ENCODE peak calls at places on chromosomes 1 and 21, in four cellular contexts. One of them, this sample, is unnamed.

GRCh38 chr1:214303538-214303937 is 22.6 kb downstream of the SMYD2 start:
- DNase-seq in fibroblast of pulmonary artery: peak
- DNase-seq in natural killer cell: no peak
- DNase-seq in cardiac muscle cell: no peak
- DNase-seq in this sample: no peak

GRCh38 chr1:113390871-113391642 is 742 bp downstream of the MAGI3 start:
- DNase-seq in fibroblast of pulmonary artery: peak
- DNase-seq in natural killer cell: peak
- DNase-seq in cardiac muscle cell: peak
- DNase-seq in this sample: peak

GRCh38 chr1:9095818-9096217 is 26.4 kb upstream of the SLC2A5 start:
- DNase-seq in fibroblast of pulmonary artery: no peak
- DNase-seq in natural killer cell: no peak
- DNase-seq in cardiac muscle cell: no peak
- DNase-seq in this sample: no peak

GRCh38 chr1:165481820-165482532 is 37.0 kb upstream of the RXRG start:
- DNase-seq in fibroblast of pulmonary artery: peak
- DNase-seq in natural killer cell: no peak
- DNase-seq in cardiac muscle cell: no peak
- DNase-seq in this sample: no peak

GRCh38 chr21:44425895-44426662 is 29.2 kb upstream of the LRRC3 start:
- DNase-seq in fibroblast of pulmonary artery: no peak
- DNase-seq in natural killer cell: no peak
- DNase-seq in cardiac muscle cell: no peak
- DNase-seq in this sample: no peak

GRCh38 chr1:150268342-150268705 is 492 bp downstream of the APH1A start:
- DNase-seq in fibroblast of pulmonary artery: peak
- DNase-seq in natural killer cell: peak
- DNase-seq in cardiac muscle cell: peak
- DNase-seq in this sample: no peak

GRCh38 chr1:92877792-92878191 is 46.0 kb downstream of the RPL5 start:
- DNase-seq in fibroblast of pulmonary artery: no peak
- DNase-seq in natural killer cell: no peak
- DNase-seq in cardiac muscle cell: no peak
- DNase-seq in this sample: no peak

GRCh38 chr21:44881586-44881939 is 8.1 kb upstream of the PTTG1IP start:
- DNase-seq in fibroblast of pulmonary artery: no peak
- DNase-seq in natural killer cell: no peak
- DNase-seq in cardiac muscle cell: no peak
- DNase-seq in this sample: no peak

GRCh38 chr1:97739596-97740103 is 181.2 kb downstream of the DPYD start:
- DNase-seq in fibroblast of pulmonary artery: no peak
- DNase-seq in natural killer cell: no peak
- DNase-seq in cardiac muscle cell: no peak
- DNase-seq in this sample: no peak

GRCh38 chr21:33032434-33033047 is 6.8 kb downstream of the OLIG2 start:
- DNase-seq in fibroblast of pulmonary artery: no peak
- DNase-seq in natural killer cell: no peak
- DNase-seq in cardiac muscle cell: no peak
- DNase-seq in this sample: no peak

GRCh38 chr1:204314209-204314892 is 45.4 kb downstream of the PLEKHA6 start:
- DNase-seq in fibroblast of pulmonary artery: no peak
- DNase-seq in natural killer cell: no peak
- DNase-seq in cardiac muscle cell: no peak
- DNase-seq in this sample: no peak

GRCh38 chr1:34840426-34840825 is 19.1 kb downstream of the SMIM12 start:
- DNase-seq in fibroblast of pulmonary artery: no peak
- DNase-seq in natural killer cell: no peak
- DNase-seq in cardiac muscle cell: no peak
- DNase-seq in this sample: no peak

GRCh38 chr1:14602131-14602530 is 3.6 kb downstream of the KAZN start:
- DNase-seq in fibroblast of pulmonary artery: peak
- DNase-seq in natural killer cell: no peak
- DNase-seq in cardiac muscle cell: peak
- DNase-seq in this sample: no peak

GRCh38 chr1:185156321-185156853 is 366 bp downstream of the TRMT1L start:
- DNase-seq in fibroblast of pulmonary artery: peak
- DNase-seq in natural killer cell: no peak
- DNase-seq in cardiac muscle cell: no peak
- DNase-seq in this sample: no peak

GRCh38 chr21:34126269-34126668 is 52.9 kb downstream of the MRPS6 start:
- DNase-seq in fibroblast of pulmonary artery: no peak
- DNase-seq in natural killer cell: no peak
- DNase-seq in cardiac muscle cell: peak
- DNase-seq in this sample: no peak

GRCh38 chr1:25425098-25426085 is 4.8 kb upstream of the RHCE start:
- DNase-seq in fibroblast of pulmonary artery: no peak
- DNase-seq in natural killer cell: no peak
- DNase-seq in cardiac muscle cell: no peak
- DNase-seq in this sample: no peak

GRCh38 chr1:203870256-203870655 is 8.9 kb downstream of the SNRPE start:
- DNase-seq in fibroblast of pulmonary artery: peak
- DNase-seq in natural killer cell: no peak
- DNase-seq in cardiac muscle cell: no peak
- DNase-seq in this sample: no peak

GRCh38 chr1:28896609-28896986 is 17.8 kb upstream of the EPB41 start:
- DNase-seq in fibroblast of pulmonary artery: no peak
- DNase-seq in natural killer cell: no peak
- DNase-seq in cardiac muscle cell: no peak
- DNase-seq in this sample: no peak

GRCh38 chr1:59075021-59075420 is 221.9 kb upstream of the FGGY start:
- DNase-seq in fibroblast of pulmonary artery: no peak
- DNase-seq in natural killer cell: no peak
- DNase-seq in cardiac muscle cell: no peak
- DNase-seq in this sample: no peak

GRCh38 chr1:162003825-162004205 is 19.9 kb downstream of the OLFML2B start:
- DNase-seq in fibroblast of pulmonary artery: peak
- DNase-seq in natural killer cell: no peak
- DNase-seq in cardiac muscle cell: no peak
- DNase-seq in this sample: no peak

GRCh38 chr1:246532519-246532918 is 25.4 kb upstream of the SMYD3 start:
- DNase-seq in fibroblast of pulmonary artery: no peak
- DNase-seq in natural killer cell: no peak
- DNase-seq in cardiac muscle cell: no peak
- DNase-seq in this sample: no peak

GRCh38 chr1:24586970-24587820 is 31.3 kb downstream of the NCMAP start:
- DNase-seq in fibroblast of pulmonary artery: peak
- DNase-seq in natural killer cell: no peak
- DNase-seq in cardiac muscle cell: peak
- DNase-seq in this sample: no peak

GRCh38 chr1:219555031-219555667 is 57.8 kb downstream of the ZC3H11B start:
- DNase-seq in fibroblast of pulmonary artery: peak
- DNase-seq in natural killer cell: no peak
- DNase-seq in cardiac muscle cell: no peak
- DNase-seq in this sample: no peak

GRCh38 chr21:28518620-28519019 is 474.1 kb downstream of the LTN1 start:
- DNase-seq in fibroblast of pulmonary artery: peak
- DNase-seq in natural killer cell: no peak
- DNase-seq in cardiac muscle cell: no peak
- DNase-seq in this sample: no peak

GRCh38 chr21:28523367-28523766 is 469.3 kb downstream of the LTN1 start:
- DNase-seq in fibroblast of pulmonary artery: no peak
- DNase-seq in natural killer cell: no peak
- DNase-seq in cardiac muscle cell: no peak
- DNase-seq in this sample: no peak

GRCh38 chr21:28516996-28517592 is 475.6 kb downstream of the LTN1 start:
- DNase-seq in fibroblast of pulmonary artery: peak
- DNase-seq in natural killer cell: peak
- DNase-seq in cardiac muscle cell: peak
- DNase-seq in this sample: peak

GRCh38 chr21:28521932-28522826 is 470.5 kb downstream of the LTN1 start:
- DNase-seq in fibroblast of pulmonary artery: peak
- DNase-seq in natural killer cell: no peak
- DNase-seq in cardiac muscle cell: peak
- DNase-seq in this sample: no peak
- TF ChIP-seq CTCF in fibroblast of pulmonary artery: peak
- TF ChIP-seq CTCF in natural killer cell: peak
- TF ChIP-seq CTCF in cardiac muscle cell: peak
- TF ChIP-seq CTCF in this sample: no peak

GRCh38 chr1:89998306-89998705 is 3.4 kb downstream of the ZNF326 start:
- DNase-seq in fibroblast of pulmonary artery: peak
- DNase-seq in natural killer cell: no peak
- DNase-seq in cardiac muscle cell: no peak
- DNase-seq in this sample: no peak

GRCh38 chr1:89999628-90000027 is 4.7 kb downstream of the ZNF326 start:
- DNase-seq in fibroblast of pulmonary artery: no peak
- DNase-seq in natural killer cell: no peak
- DNase-seq in cardiac muscle cell: no peak
- DNase-seq in this sample: no peak

GRCh38 chr1:89996415-89997110 is 1.7 kb downstream of the ZNF326 start:
- DNase-seq in fibroblast of pulmonary artery: no peak
- DNase-seq in natural killer cell: no peak
- DNase-seq in cardiac muscle cell: no peak
- DNase-seq in this sample: no peak

GRCh38 chr1:89999208-89999607 is 4.3 kb downstream of the ZNF326 start:
- DNase-seq in fibroblast of pulmonary artery: no peak
- DNase-seq in natural killer cell: no peak
- DNase-seq in cardiac muscle cell: no peak
- DNase-seq in this sample: no peak

DNA sequence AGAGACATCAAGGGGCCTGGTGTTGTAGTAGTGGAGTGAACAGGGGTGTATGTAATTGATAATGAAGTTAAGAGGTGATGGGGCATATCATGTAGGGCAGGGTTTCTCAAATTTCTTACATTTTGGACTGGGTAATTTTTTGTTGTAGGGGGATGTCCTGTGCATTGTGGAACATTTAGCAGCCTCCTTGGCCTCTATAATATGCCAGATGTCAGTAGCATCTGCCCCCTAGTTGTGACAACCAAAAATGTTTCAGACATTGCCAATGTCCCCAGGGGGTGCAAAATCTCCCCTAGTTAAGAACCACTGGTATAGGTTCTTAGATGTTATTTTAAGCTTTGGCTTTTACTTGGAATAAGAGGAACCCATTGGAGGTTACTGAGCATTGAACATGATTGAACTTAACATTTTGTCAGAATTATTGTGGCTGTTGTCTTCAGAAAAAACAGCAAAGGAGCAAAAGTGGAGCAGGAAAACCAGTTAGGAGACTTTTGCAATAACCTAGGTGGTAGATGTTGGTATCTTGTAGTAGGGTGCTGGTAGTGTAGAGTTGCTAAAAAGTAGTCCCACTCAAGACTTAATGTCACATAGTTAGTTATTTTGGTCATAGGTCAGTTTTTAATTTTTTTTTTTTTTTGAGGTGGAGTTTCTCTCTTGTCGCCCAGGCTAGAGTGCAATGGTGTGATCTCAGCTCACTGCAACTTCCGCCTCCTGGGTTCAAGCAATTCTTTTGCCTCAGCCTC is 6.2 kb downstream of the ZNF326 start:
- DNase-seq in fibroblast of pulmonary artery: no peak
- DNase-seq in natural killer cell: no peak
- DNase-seq in cardiac muscle cell: no peak
- DNase-seq in this sample: no peak
- TF ChIP-seq CTCF in fibroblast of pulmonary artery: no peak
- TF ChIP-seq CTCF in natural killer cell: no peak
- TF ChIP-seq CTCF in cardiac muscle cell: no peak
- TF ChIP-seq CTCF in this sample: no peak

GRCh38 chr1:60126733-60127132 is 53.2 kb upstream of the C1orf87 start:
- DNase-seq in fibroblast of pulmonary artery: no peak
- DNase-seq in natural killer cell: no peak
- DNase-seq in cardiac muscle cell: no peak
- DNase-seq in this sample: no peak
- TF ChIP-seq CTCF in fibroblast of pulmonary artery: no peak
- TF ChIP-seq CTCF in natural killer cell: no peak
- TF ChIP-seq CTCF in cardiac muscle cell: no peak
- TF ChIP-seq CTCF in this sample: no peak

GRCh38 chr1:109629372-109630030 is 9.9 kb downstream of the AMPD2 start:
- DNase-seq in fibroblast of pulmonary artery: no peak
- DNase-seq in natural killer cell: no peak
- DNase-seq in cardiac muscle cell: no peak
- DNase-seq in this sample: no peak

GRCh38 chr1:109630881-109631512 is 11.4 kb downstream of the AMPD2 start:
- DNase-seq in fibroblast of pulmonary artery: no peak
- DNase-seq in natural killer cell: no peak
- DNase-seq in cardiac muscle cell: no peak
- DNase-seq in this sample: no peak

GRCh38 chr1:109631513-109632260 is 12.1 kb downstream of the AMPD2 start:
- DNase-seq in fibroblast of pulmonary artery: no peak
- DNase-seq in natural killer cell: no peak
- DNase-seq in cardiac muscle cell: no peak
- DNase-seq in this sample: no peak

GRCh38 chr1:109628540-109629321 is 9.1 kb downstream of the AMPD2 start:
- DNase-seq in fibroblast of pulmonary artery: no peak
- DNase-seq in natural killer cell: no peak
- DNase-seq in cardiac muscle cell: no peak
- DNase-seq in this sample: no peak

GRCh38 chr1:109630081-109630880 is 10.6 kb downstream of the AMPD2 start:
- DNase-seq in fibroblast of pulmonary artery: no peak
- DNase-seq in natural killer cell: peak
- DNase-seq in cardiac muscle cell: peak
- DNase-seq in this sample: no peak
- TF ChIP-seq CTCF in fibroblast of pulmonary artery: no peak
- TF ChIP-seq CTCF in natural killer cell: peak
- TF ChIP-seq CTCF in cardiac muscle cell: no peak
- TF ChIP-seq CTCF in this sample: no peak

GRCh38 chr1:21666572-21667320 is 2.4 kb downstream of the RAP1GAP start:
- DNase-seq in fibroblast of pulmonary artery: peak
- DNase-seq in natural killer cell: no peak
- DNase-seq in cardiac muscle cell: no peak
- DNase-seq in this sample: no peak

GRCh38 chr1:21669287-21670058 is at the start of gene RAP1GAP:
- DNase-seq in fibroblast of pulmonary artery: no peak
- DNase-seq in natural killer cell: no peak
- DNase-seq in cardiac muscle cell: peak
- DNase-seq in this sample: no peak

GRCh38 chr1:21669033-21669286 is 197 bp downstream of the RAP1GAP start:
- DNase-seq in fibroblast of pulmonary artery: no peak
- DNase-seq in natural killer cell: no peak
- DNase-seq in cardiac muscle cell: no peak
- DNase-seq in this sample: no peak

GRCh38 chr1:21667348-21668231 is 1.6 kb downstream of the RAP1GAP start:
- DNase-seq in fibroblast of pulmonary artery: no peak
- DNase-seq in natural killer cell: no peak
- DNase-seq in cardiac muscle cell: no peak
- DNase-seq in this sample: no peak

GRCh38 chr1:21668232-21669032 is 725 bp downstream of the RAP1GAP start:
- DNase-seq in fibroblast of pulmonary artery: no peak
- DNase-seq in natural killer cell: no peak
- DNase-seq in cardiac muscle cell: no peak
- DNase-seq in this sample: no peak
- TF ChIP-seq CTCF in fibroblast of pulmonary artery: no peak
- TF ChIP-seq CTCF in natural killer cell: no peak
- TF ChIP-seq CTCF in cardiac muscle cell: peak
- TF ChIP-seq CTCF in this sample: no peak

DNA sequence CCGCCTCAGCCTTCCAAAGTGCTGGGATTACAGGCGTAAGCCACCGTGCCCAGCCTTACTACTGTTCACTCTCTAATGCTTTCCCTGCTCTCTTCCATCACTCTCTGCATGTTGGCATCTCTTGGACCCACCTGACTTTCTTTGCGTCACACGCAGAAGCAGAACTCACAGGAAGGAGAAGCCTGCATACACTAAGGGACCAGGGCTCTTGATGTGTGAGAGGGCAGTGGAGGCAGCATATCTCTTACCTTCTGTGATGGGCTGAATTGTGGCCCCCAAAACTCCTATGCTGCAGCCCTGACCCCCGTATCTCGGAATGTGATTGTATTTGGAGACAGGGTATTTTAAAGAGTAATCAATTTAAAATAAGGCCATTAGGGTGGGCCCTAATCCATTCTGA is 26.7 kb upstream of the SLAMF9 start:
- DNase-seq in fibroblast of pulmonary artery: no peak
- DNase-seq in natural killer cell: no peak
- DNase-seq in cardiac muscle cell: no peak
- DNase-seq in this sample: no peak
- TF ChIP-seq CTCF in fibroblast of pulmonary artery: no peak
- TF ChIP-seq CTCF in natural killer cell: no peak
- TF ChIP-seq CTCF in cardiac muscle cell: no peak
- TF ChIP-seq CTCF in this sample: no peak